ENCODE peak calls at places on chromosomes 4 and X, in four cellular contexts. One of them, this sample, is unnamed.

GRCh38 chrX:22922961-22923360 is 76.8 kb upstream of the DDX53 start:
- DNase-seq in WERI-Rb-1: no peak
- DNase-seq in uterus: peak; percentile 16
- DNase-seq in pancreas: no peak
- DNase-seq in this sample: no peak

GRCh38 chr4:52622564-52622963 is 36.5 kb downstream of the USP46 start:
- DNase-seq in WERI-Rb-1: no peak
- DNase-seq in uterus: no peak
- DNase-seq in pancreas: no peak
- DNase-seq in this sample: no peak

GRCh38 chr4:70559216-70559830 is 32.7 kb upstream of the AMBN start:
- DNase-seq in pancreas: peak; percentile 39
- DNase-seq in uterus: peak; percentile 18
- DNase-seq in WERI-Rb-1: peak; percentile 61
- DNase-seq in this sample: peak; percentile 55

GRCh38 chr4:113447695-113448265 is 313.8 kb downstream of the CAMK2D start:
- DNase-seq in WERI-Rb-1: no peak
- DNase-seq in uterus: peak; percentile 43
- DNase-seq in pancreas: no peak
- DNase-seq in this sample: no peak

GRCh38 chr4:47652092-47652491 is 167.0 kb downstream of the ATP10D start:
- DNase-seq in uterus: no peak
- DNase-seq in WERI-Rb-1: no peak
- DNase-seq in pancreas: no peak
- DNase-seq in this sample: no peak

GRCh38 chr4:119932277-119932676 is 134.4 kb downstream of the MAD2L1 start:
- DNase-seq in pancreas: no peak
- DNase-seq in uterus: no peak
- DNase-seq in WERI-Rb-1: no peak
- DNase-seq in this sample: no peak

GRCh38 chr4:185358514-185359433 is 37.0 kb downstream of the LRP2BP start:
- DNase-seq in pancreas: no peak
- DNase-seq in uterus: no peak
- DNase-seq in WERI-Rb-1: no peak
- DNase-seq in this sample: no peak

GRCh38 chr4:157170321-157170720 is 50.2 kb upstream of the GRIA2 start:
- DNase-seq in uterus: no peak
- DNase-seq in WERI-Rb-1: no peak
- DNase-seq in pancreas: no peak
- DNase-seq in this sample: no peak

GRCh38 chrX:132169554-132169953 is 41.7 kb upstream of the FRMD7 start:
- DNase-seq in WERI-Rb-1: no peak
- DNase-seq in uterus: no peak
- DNase-seq in pancreas: no peak
- DNase-seq in this sample: no peak

GRCh38 chr4:41635441-41635840 is 97.5 kb downstream of the LIMCH1 start:
- DNase-seq in uterus: no peak
- DNase-seq in WERI-Rb-1: no peak
- DNase-seq in pancreas: no peak
- DNase-seq in this sample: no peak

GRCh38 chr4:73053076-73053475 is 16.4 kb downstream of the COX18 start:
- DNase-seq in uterus: no peak
- DNase-seq in WERI-Rb-1: no peak
- DNase-seq in pancreas: no peak
- DNase-seq in this sample: no peak

GRCh38 chrX:44025611-44026010 is 52.4 kb upstream of the NDP start:
- DNase-seq in WERI-Rb-1: no peak
- DNase-seq in uterus: no peak
- DNase-seq in pancreas: no peak
- DNase-seq in this sample: no peak

GRCh38 chr4:134027931-134028330 is 173.7 kb downstream of the PABPC4L start:
- DNase-seq in uterus: no peak
- DNase-seq in WERI-Rb-1: no peak
- DNase-seq in pancreas: no peak
- DNase-seq in this sample: no peak

DNA sequence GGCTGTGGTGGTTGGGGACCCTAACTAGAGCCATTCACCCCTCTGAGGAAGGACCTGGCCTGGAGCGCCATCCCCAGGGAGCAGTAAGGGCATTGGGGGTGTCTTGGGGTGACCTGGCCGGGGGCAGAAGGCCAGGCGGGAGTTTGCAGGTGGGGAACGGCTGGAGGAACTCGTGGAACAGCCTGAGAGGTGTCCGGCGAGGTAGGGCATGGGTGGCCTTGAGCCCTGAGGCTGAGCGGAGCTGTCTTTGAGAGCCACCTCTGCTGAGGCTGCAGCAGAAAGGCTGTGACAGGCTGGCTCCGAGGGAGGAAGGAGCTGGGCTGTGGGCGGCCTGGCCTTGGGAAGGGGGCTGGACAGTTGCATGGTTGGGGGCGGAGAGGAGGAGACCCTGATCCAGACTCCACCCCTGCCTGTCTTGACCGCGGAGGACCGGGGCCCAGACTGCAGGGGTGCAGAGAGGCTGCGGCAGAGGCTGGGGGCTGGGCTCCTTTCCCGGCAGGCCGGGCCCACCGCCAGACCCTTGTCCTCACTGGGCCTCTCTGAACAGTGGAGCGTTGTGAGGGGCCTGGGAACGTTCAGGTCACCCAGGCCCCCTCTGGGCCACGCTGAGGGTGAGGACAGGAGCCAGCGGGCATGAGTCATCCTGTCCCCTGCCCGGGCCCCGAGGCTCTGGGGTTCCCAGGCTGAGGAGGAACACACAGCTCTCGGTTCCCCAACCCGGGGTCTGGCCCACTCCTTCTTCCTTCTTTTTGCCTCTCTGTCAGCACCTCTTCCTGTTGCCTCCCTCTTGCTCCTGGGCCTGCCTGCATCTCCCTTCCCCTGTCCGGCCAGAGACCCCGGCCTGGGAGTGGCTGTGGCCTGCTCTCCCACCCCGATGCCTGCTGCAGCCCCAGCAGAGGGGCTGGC is 8.1 kb downstream of the SH3BP2 start:
- DNase-seq in uterus: peak; percentile 51
- DNase-seq in pancreas: peak; percentile 67
- DNase-seq in WERI-Rb-1: peak; percentile 86
- DNase-seq in this sample: peak; percentile 95
- H3K4me3 ChIP-seq in uterus: no peak overlapping the region
- H3K4me3 ChIP-seq in pancreas: no peak overlapping the region
- H3K4me3 ChIP-seq in WERI-Rb-1: peak overlapping the region; percentile 2
- H3K4me3 ChIP-seq in this sample: no peak overlapping the region

GRCh38 chrX:57445046-57445445 is 146.8 kb upstream of the ZXDB start:
- DNase-seq in uterus: no peak
- DNase-seq in WERI-Rb-1: no peak
- DNase-seq in pancreas: no peak
- DNase-seq in this sample: no peak
- H3K27me3 ChIP-seq in uterus: no peaks in the 10 kb centered on the region
- H3K27me3 ChIP-seq in WERI-Rb-1: peaks cover 3% of the 10 kb centered on the region
- H3K27me3 ChIP-seq in pancreas: no peaks in the 10 kb centered on the region
- H3K27me3 ChIP-seq in this sample: no peaks in the 10 kb centered on the region

DNA sequence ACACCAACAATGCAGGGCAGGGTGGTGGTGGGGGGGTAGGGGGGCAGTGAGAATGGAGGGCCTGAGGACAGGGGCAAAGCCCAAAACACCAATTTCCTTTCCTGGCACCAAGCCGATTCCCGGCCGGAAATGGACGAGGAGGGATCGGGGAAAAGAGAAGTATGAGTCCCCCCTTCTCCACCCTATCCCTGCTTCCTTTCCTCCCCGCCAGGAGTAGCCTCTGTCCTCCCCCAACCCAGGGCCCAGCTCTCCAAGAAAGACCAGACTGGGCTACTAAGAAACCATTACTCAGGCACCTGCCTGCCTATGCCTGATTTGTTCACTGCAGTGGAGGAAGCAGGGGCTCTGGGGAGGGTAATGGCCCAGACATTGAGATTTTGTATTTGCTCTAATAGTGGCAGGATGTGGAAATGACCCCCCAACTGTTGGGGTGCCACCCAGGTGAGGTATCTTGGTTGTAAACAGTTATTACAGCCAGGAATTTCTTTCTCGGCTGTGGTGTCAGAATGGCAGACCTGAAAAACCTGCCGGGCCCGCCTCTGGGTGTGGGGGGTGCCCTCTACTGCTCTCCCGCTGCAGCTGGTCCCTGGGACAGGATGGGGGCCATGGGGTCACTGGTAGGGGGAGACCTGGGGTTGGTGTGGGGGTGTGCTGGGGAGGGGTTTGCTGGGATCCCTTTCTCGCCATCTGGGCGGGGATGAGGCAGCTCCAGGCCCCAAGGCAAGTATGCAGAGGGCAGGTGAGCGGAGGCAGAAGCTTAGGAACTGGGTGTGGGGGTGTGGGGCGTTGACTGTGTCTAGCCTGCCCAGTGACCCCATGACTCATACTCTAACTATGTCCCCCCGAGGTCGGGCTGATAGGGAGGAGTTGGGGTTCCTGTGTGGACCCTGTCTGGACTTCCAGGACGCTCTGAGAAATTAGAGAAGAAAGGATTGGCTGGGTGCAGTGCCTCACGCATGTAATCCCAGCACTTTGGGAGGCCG is 701 bp downstream of the CCDC120 start:
- DNase-seq in pancreas: no peak
- DNase-seq in WERI-Rb-1: no peak
- DNase-seq in uterus: no peak
- DNase-seq in this sample: peak; percentile 73
- H3K4me3 ChIP-seq in pancreas: peak overlapping the region; percentile 7
- H3K4me3 ChIP-seq in WERI-Rb-1: no peak overlapping the region
- H3K4me3 ChIP-seq in uterus: no peak overlapping the region
- H3K4me3 ChIP-seq in this sample: peak overlapping the region; percentile 42

DNA sequence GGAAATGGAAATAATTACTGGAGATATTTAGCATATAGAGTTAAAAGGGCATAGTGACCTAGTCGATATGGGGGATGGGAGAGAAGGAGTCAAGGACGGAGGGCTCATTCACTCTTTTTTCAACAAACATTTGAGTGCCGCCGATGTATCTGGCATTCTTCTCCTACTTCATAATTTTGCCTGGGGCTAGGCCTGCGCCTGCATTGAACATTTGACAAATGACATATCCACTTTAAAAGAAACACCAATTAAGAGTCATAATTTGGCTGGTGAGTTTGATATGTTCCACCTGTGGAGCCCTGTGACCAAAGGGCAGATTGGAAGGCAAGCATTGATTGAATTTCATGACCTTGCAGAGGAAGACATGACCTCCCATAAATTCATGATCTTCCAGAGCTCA is 2.6 kb upstream of the GPC3 start:
- DNase-seq in pancreas: no peak
- DNase-seq in uterus: no peak
- DNase-seq in WERI-Rb-1: no peak
- DNase-seq in this sample: no peak
- H3K27me3 ChIP-seq in pancreas: peaks cover 4% of the 10 kb centered on the region
- H3K27me3 ChIP-seq in uterus: no peaks in the 10 kb centered on the region
- H3K27me3 ChIP-seq in WERI-Rb-1: peaks cover 58% of the 10 kb centered on the region
- H3K27me3 ChIP-seq in this sample: peaks cover 18% of the 10 kb centered on the region

GRCh38 chrX:110042521-110042920 is 39.6 kb downstream of the TMEM164 start:
- DNase-seq in uterus: no peak
- DNase-seq in pancreas: no peak
- DNase-seq in WERI-Rb-1: no peak
- DNase-seq in this sample: no peak
- H3K4me3 ChIP-seq in uterus: no peak overlapping the region
- H3K4me3 ChIP-seq in pancreas: no peak overlapping the region
- H3K4me3 ChIP-seq in WERI-Rb-1: no peak overlapping the region
- H3K4me3 ChIP-seq in this sample: no peak overlapping the region

GRCh38 chrX:54926978-54927377 is 6.4 kb downstream of the TRO start:
- DNase-seq in WERI-Rb-1: no peak
- DNase-seq in uterus: no peak
- DNase-seq in pancreas: no peak
- DNase-seq in this sample: peak; percentile 0
- H3K27me3 ChIP-seq in WERI-Rb-1: peaks cover 10% of the 10 kb centered on the region
- H3K27me3 ChIP-seq in uterus: no peaks in the 10 kb centered on the region
- H3K27me3 ChIP-seq in pancreas: no peaks in the 10 kb centered on the region
- H3K27me3 ChIP-seq in this sample: no peaks in the 10 kb centered on the region

GRCh38 chrX:136750364-136750763 is 30.4 kb downstream of the ARHGEF6 start:
- DNase-seq in pancreas: no peak
- DNase-seq in WERI-Rb-1: no peak
- DNase-seq in uterus: no peak
- DNase-seq in this sample: no peak

GRCh38 chrX:136745215-136746173 is 35.2 kb downstream of the ARHGEF6 start:
- DNase-seq in uterus: no peak
- DNase-seq in pancreas: no peak
- DNase-seq in WERI-Rb-1: no peak
- DNase-seq in this sample: no peak

GRCh38 chrX:136752796-136753195 is 27.9 kb downstream of the ARHGEF6 start:
- DNase-seq in uterus: no peak
- DNase-seq in WERI-Rb-1: no peak
- DNase-seq in pancreas: no peak
- DNase-seq in this sample: no peak

GRCh38 chrX:136742721-136743379 is 37.9 kb downstream of the ARHGEF6 start:
- DNase-seq in pancreas: no peak
- DNase-seq in uterus: no peak
- DNase-seq in WERI-Rb-1: no peak
- DNase-seq in this sample: no peak

DNA sequence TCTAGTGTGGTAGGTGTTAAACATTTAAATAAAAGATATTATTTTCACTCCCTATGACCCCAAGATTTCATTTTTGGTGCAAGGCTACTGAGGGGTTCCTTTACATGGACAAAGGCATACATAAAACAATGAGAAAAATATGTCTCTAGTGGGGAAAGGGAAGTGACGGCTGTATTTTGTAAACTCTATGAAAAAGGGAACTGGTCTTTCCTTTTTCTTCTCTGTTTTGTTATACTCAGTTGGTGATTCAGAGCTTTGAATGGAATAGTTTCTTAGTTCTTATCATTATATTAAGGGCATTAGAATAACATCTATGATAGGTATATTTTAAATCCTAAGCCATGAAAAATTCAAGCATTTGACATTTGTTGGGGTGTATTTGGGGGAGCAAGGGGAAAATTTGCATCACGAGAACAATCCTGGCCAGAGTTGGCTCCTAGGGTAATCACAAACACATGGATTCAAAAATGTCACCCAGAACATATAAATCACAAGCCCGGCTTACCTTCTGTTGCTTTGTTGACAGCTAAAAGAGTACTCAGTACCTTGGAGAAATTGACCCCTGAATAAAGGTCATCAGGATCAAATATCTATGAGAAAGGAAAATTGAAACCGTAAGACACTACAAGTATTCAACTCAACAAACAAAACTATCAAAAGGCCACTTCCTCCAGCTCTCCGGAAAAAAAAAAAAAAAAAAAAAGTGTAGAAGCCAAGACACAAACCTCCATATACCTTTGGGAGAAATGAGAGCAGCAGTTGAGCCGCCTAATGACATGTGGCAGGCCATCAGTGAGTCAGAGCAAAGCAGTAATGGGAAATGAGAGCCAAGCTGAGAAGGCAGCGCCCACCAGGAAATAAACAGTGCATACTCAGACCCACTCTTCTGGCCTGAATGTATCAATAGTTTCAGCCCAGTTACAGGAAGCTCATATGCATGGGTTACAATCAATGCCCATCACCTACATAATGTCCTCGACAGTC is 33.4 kb downstream of the ARHGEF6 start:
- DNase-seq in uterus: no peak
- DNase-seq in WERI-Rb-1: no peak
- DNase-seq in pancreas: no peak
- DNase-seq in this sample: no peak
- H3K4me3 ChIP-seq in uterus: no peak overlapping the region
- H3K4me3 ChIP-seq in WERI-Rb-1: no peak overlapping the region
- H3K4me3 ChIP-seq in pancreas: no peak overlapping the region
- H3K4me3 ChIP-seq in this sample: no peak overlapping the region

This sample was measured in H7.